ENCODE peak calls at places on chromosomes 4 and X, in four cellular contexts. One of them, this sample, is unnamed.

GRCh38 chr4:184930026-184930425 is 88.3 kb upstream of the HELT start:
- DNase-seq in cardiac fibroblast: no peak
- DNase-seq in stomach: no peak
- DNase-seq in GM13976: no peak
- DNase-seq in this sample: no peak

GRCh38 chrX:56000729-56001128 is 231.4 kb upstream of the KLF8 start:
- DNase-seq in cardiac fibroblast: no peak
- DNase-seq in stomach: no peak
- DNase-seq in GM13976: no peak
- DNase-seq in this sample: no peak

GRCh38 chrX:136850441-136851175 is 29.9 kb downstream of the RBMX start:
- DNase-seq in cardiac fibroblast: peak
- DNase-seq in stomach: no peak
- DNase-seq in GM13976: no peak
- DNase-seq in this sample: no peak

GRCh38 chrX:23884427-23885024 is 23.2 kb downstream of the APOO start:
- DNase-seq in cardiac fibroblast: no peak
- DNase-seq in stomach: no peak
- DNase-seq in GM13976: no peak
- DNase-seq in this sample: no peak

GRCh38 chr4:152390216-152390615 is 145.7 kb downstream of the FBXW7 start:
- DNase-seq in cardiac fibroblast: no peak
- DNase-seq in stomach: no peak
- DNase-seq in GM13976: no peak
- DNase-seq in this sample: no peak

GRCh38 chr4:15355464-15355863 is 72.4 kb upstream of the C1QTNF7 start:
- DNase-seq in cardiac fibroblast: no peak
- DNase-seq in stomach: no peak
- DNase-seq in GM13976: no peak
- DNase-seq in this sample: no peak

GRCh38 chrX:63560601-63561218 is 209.6 kb upstream of the SPIN4 start:
- DNase-seq in cardiac fibroblast: peak
- DNase-seq in stomach: peak
- DNase-seq in GM13976: peak
- DNase-seq in this sample: peak

GRCh38 chrX:139194571-139195280 is 335.8 kb upstream of the F9 start:
- DNase-seq in cardiac fibroblast: no peak
- DNase-seq in stomach: peak
- DNase-seq in GM13976: no peak
- DNase-seq in this sample: peak

GRCh38 chr4:147496500-147496899 is 15.6 kb downstream of the EDNRA start:
- DNase-seq in cardiac fibroblast: no peak
- DNase-seq in stomach: no peak
- DNase-seq in GM13976: no peak
- DNase-seq in this sample: no peak

GRCh38 chrX:79630033-79631009 is 263.2 kb upstream of the ITM2A start:
- DNase-seq in cardiac fibroblast: no peak
- DNase-seq in stomach: no peak
- DNase-seq in GM13976: no peak
- DNase-seq in this sample: no peak

GRCh38 chrX:465418-465817 is 78.7 kb upstream of the PPP2R3B start:
- DNase-seq in cardiac fibroblast: no peak
- DNase-seq in stomach: no peak
- DNase-seq in GM13976: no peak
- DNase-seq in this sample: no peak

GRCh38 chr4:169765845-169766244 is 8.1 kb upstream of the HPF1 start:
- DNase-seq in cardiac fibroblast: no peak
- DNase-seq in stomach: no peak
- DNase-seq in GM13976: no peak
- DNase-seq in this sample: no peak

GRCh38 chr4:4195354-4195753 is 31.4 kb downstream of the OTOP1 start:
- DNase-seq in cardiac fibroblast: no peak
- DNase-seq in stomach: no peak
- DNase-seq in GM13976: no peak
- DNase-seq in this sample: no peak

GRCh38 chrX:9538544-9539045 is 73.7 kb downstream of the TBL1X start:
- DNase-seq in cardiac fibroblast: no peak
- DNase-seq in stomach: no peak
- DNase-seq in GM13976: no peak
- DNase-seq in this sample: no peak

GRCh38 chrX:39726810-39727209 is 370.9 kb downstream of the BCOR start:
- DNase-seq in cardiac fibroblast: peak
- DNase-seq in stomach: no peak
- DNase-seq in GM13976: no peak
- DNase-seq in this sample: no peak

GRCh38 chrX:153642655-153643430 is 4.2 kb upstream of the DUSP9 start:
- DNase-seq in cardiac fibroblast: no peak
- DNase-seq in stomach: no peak
- DNase-seq in GM13976: no peak
- DNase-seq in this sample: no peak

GRCh38 chrX:153885968-153886903 is at the start of gene L1CAM:
- DNase-seq in cardiac fibroblast: no peak
- DNase-seq in stomach: no peak
- DNase-seq in GM13976: no peak
- DNase-seq in this sample: no peak

GRCh38 chrX:55039471-55039870 is 8.7 kb upstream of the ALAS2 start:
- DNase-seq in cardiac fibroblast: no peak
- DNase-seq in stomach: no peak
- DNase-seq in GM13976: no peak
- DNase-seq in this sample: no peak

GRCh38 chr4:104490770-104491395 is 3.8 kb downstream of the CXXC4 start:
- DNase-seq in cardiac fibroblast: peak
- DNase-seq in stomach: peak
- DNase-seq in GM13976: peak
- DNase-seq in this sample: peak

GRCh38 chrX:31132803-31133202 is 61.0 kb upstream of the FTHL17 start:
- DNase-seq in cardiac fibroblast: no peak
- DNase-seq in stomach: no peak
- DNase-seq in GM13976: no peak
- DNase-seq in this sample: no peak

GRCh38 chr4:140249351-140249750 is 95.4 kb upstream of the MAML3 start:
- DNase-seq in cardiac fibroblast: peak
- DNase-seq in stomach: no peak
- DNase-seq in GM13976: no peak
- DNase-seq in this sample: no peak

GRCh38 chrX:119004920-119005524 is 30.6 kb downstream of the LONRF3 start:
- DNase-seq in cardiac fibroblast: peak
- DNase-seq in stomach: peak
- DNase-seq in GM13976: peak
- DNase-seq in this sample: peak

GRCh38 chrX:119067023-119067739 is 5.6 kb upstream of the CT47C1 start:
- DNase-seq in cardiac fibroblast: peak
- DNase-seq in stomach: peak
- DNase-seq in GM13976: peak
- DNase-seq in this sample: peak

GRCh38 chrX:153469811-153470410 is 465 bp downstream of the HAUS7 start:
- DNase-seq in cardiac fibroblast: no peak
- DNase-seq in stomach: no peak
- DNase-seq in GM13976: no peak
- DNase-seq in this sample: no peak

GRCh38 chr4:53168237-53168636 is 197.6 kb downstream of the SCFD2 start:
- DNase-seq in cardiac fibroblast: no peak
- DNase-seq in stomach: no peak
- DNase-seq in GM13976: no peak
- DNase-seq in this sample: no peak

GRCh38 chrX:96756491-96756890 is 71.8 kb downstream of the DIAPH2 start:
- DNase-seq in cardiac fibroblast: no peak
- DNase-seq in stomach: no peak
- DNase-seq in GM13976: no peak
- DNase-seq in this sample: no peak

GRCh38 chrX:132226169-132226568 is 6.9 kb upstream of the RAP2C start:
- DNase-seq in cardiac fibroblast: peak
- DNase-seq in stomach: no peak
- DNase-seq in GM13976: no peak
- DNase-seq in this sample: no peak
- TF ChIP-seq CTCF in cardiac fibroblast: peak
- TF ChIP-seq CTCF in stomach: no peak
- TF ChIP-seq CTCF in GM13976: peak
- TF ChIP-seq CTCF in this sample: no peak

GRCh38 chrX:12138366-12139313 is at the start of gene FRMPD4:
- DNase-seq in cardiac fibroblast: peak
- DNase-seq in stomach: no peak
- DNase-seq in GM13976: no peak
- DNase-seq in this sample: no peak
- TF ChIP-seq CTCF in cardiac fibroblast: peak
- TF ChIP-seq CTCF in stomach: no peak
- TF ChIP-seq CTCF in GM13976: no peak
- TF ChIP-seq CTCF in this sample: no peak

GRCh38 chr4:73660808-73661207 is 40.6 kb upstream of the RASSF6 start:
- DNase-seq in cardiac fibroblast: no peak
- DNase-seq in stomach: no peak
- DNase-seq in GM13976: no peak
- DNase-seq in this sample: no peak

GRCh38 chr4:73664470-73664869 is 44.2 kb upstream of the RASSF6 start:
- DNase-seq in cardiac fibroblast: peak
- DNase-seq in stomach: no peak
- DNase-seq in GM13976: no peak
- DNase-seq in this sample: no peak

GRCh38 chr4:73668806-73669205 is 48.6 kb upstream of the RASSF6 start:
- DNase-seq in cardiac fibroblast: peak
- DNase-seq in stomach: no peak
- DNase-seq in GM13976: no peak
- DNase-seq in this sample: no peak

GRCh38 chr4:73661646-73662119 is 41.4 kb upstream of the RASSF6 start:
- DNase-seq in cardiac fibroblast: peak
- DNase-seq in stomach: no peak
- DNase-seq in GM13976: no peak
- DNase-seq in this sample: no peak

DNA sequence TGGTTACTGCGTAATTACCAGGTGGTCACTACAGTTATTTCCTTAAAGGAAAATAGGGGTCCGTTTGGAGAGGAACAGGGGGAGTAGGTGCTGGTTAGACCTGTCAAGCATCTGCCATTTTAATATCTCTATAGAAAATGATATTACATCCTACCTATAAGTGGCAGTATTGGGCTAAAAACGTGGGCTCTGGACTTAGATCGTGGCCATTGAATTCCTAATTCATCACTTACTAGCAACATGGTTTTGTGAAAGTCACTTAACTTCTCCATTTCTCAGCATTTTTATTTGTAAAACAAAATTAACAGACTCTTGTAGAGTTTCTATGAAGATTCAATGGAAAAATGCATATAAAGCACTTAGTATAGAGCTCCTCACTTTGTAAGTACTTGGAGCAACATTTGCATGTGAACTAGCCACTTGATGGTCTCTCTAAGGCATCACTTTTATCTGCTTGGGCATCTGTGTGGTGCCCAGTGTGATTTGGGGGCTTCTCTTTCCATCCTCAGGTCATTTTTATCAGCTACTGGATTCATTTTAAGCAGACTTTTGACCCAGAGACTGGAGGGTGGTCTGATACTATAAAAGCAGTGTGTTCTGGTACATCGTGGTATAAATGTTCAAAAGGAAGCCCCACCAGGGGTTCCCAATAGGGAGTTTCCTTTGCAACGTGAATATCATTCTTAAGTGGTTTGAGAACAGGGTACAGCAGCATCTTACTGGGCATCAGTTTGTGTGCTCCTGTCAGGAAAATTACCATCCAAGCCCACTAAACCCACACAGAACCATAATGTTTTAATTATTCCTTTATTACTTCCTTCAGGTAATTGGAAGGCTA is 42.7 kb upstream of the RASSF6 start:
- DNase-seq in cardiac fibroblast: peak
- DNase-seq in stomach: no peak
- DNase-seq in GM13976: peak
- DNase-seq in this sample: no peak
- TF ChIP-seq CTCF in cardiac fibroblast: peak
- TF ChIP-seq CTCF in stomach: no peak
- TF ChIP-seq CTCF in GM13976: peak
- TF ChIP-seq CTCF in this sample: peak

DNA sequence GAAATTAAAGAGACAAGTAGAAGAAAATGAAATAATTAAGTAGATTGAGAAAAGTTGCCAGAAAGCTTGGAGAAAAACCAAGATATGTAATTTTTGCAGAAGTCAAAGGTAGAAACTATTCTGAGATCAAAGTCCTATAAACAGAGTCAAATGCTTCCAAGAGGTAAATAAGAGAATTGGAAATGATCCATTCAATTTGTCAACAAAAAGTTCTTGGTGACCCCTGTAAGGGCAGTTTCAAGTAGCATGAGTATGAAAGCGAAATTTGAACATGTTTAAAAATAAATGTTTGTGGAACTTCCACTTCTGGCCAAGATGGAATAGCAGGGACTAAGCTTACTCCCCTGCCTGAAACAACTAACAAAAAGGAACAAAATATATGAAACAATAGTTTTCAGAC is 562.0 kb downstream of the SMARCA1 start:
- DNase-seq in cardiac fibroblast: no peak
- DNase-seq in stomach: no peak
- DNase-seq in GM13976: no peak
- DNase-seq in this sample: no peak
- TF ChIP-seq CTCF in cardiac fibroblast: no peak
- TF ChIP-seq CTCF in stomach: no peak
- TF ChIP-seq CTCF in GM13976: no peak
- TF ChIP-seq CTCF in this sample: no peak

GRCh38 chrX:15469613-15470012 is 23.5 kb downstream of the PIR start:
- DNase-seq in cardiac fibroblast: no peak
- DNase-seq in stomach: no peak
- DNase-seq in GM13976: no peak
- DNase-seq in this sample: no peak

GRCh38 chrX:15465347-15465746 is 27.8 kb downstream of the PIR start:
- DNase-seq in cardiac fibroblast: no peak
- DNase-seq in stomach: no peak
- DNase-seq in GM13976: peak
- DNase-seq in this sample: no peak

GRCh38 chrX:15468036-15468435 is 25.1 kb downstream of the PIR start:
- DNase-seq in cardiac fibroblast: peak
- DNase-seq in stomach: no peak
- DNase-seq in GM13976: peak
- DNase-seq in this sample: no peak

GRCh38 chrX:15464704-15465103 is 28.4 kb downstream of the PIR start:
- DNase-seq in cardiac fibroblast: no peak
- DNase-seq in stomach: no peak
- DNase-seq in GM13976: no peak
- DNase-seq in this sample: no peak

DNA sequence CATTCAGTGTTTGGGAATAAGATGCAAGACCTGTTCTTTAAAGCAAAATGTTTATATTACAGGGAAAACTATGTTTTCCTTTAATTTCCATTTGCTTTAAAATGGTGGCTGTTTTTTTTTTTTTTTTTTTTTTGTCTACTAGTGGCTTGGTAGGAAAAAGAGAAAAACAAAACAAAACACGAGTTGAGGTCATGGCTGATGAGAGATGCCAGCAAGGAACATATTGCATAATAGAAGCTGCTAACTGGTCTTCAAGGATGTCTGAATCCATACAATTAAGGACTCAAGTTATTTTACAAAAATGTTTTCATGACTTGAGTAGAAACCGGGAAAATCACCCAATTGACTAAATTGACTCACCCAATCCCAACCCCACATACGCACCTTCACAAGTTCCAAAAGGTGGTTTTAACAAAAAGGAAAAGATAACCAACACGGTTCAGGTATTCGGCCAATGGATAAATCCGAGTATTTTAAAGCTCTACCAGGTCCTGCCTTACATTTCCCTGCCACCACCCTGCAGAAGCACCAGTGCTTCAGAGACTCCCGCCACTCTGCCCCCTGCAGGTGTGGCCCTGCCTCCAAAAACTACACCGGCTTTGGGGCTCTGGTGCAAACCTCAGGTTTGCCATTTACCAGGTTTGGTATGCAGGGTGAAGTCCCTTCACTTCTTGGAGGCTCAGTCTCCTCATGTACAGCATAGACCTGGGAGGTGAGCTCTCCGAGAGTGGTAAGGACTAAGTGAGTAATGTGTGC is 27.1 kb downstream of the PIR start:
- DNase-seq in cardiac fibroblast: peak
- DNase-seq in stomach: no peak
- DNase-seq in GM13976: no peak
- DNase-seq in this sample: no peak
- TF ChIP-seq CTCF in cardiac fibroblast: no peak
- TF ChIP-seq CTCF in stomach: no peak
- TF ChIP-seq CTCF in GM13976: no peak
- TF ChIP-seq CTCF in this sample: no peak